ENCODE peak calls at places on chromosome 9, in nine cellular contexts. C is activated T-cell treated with anti-CD3 and anti-CD28 coated beads for 48 hours; T is NCI-H2227 treated with DMSO at 0.1 percent for 48 hours; D is NCI-H1092 treated with DMSO at 0.1 percent for 48 hours; U is SW 1271; B is astrocyte of the spinal cord; P is stimulated activated naive B cell treated with anti-CD40 and anti-IgM and Interleukin-4, amounts not matched to agents 10 μg/mL and 1 μg/mL and 100 μg/mL, for 72 hours; G is CD4-positive, alpha-beta memory T cell; K is B cell. M is an unnamed sample.

GRCh38 chr9:121499177-121499426 is 542 bp downstream of the GGTA1 start:
- DNase-seq in U (no peak), C (no peak), T (no peak), K (peak; percentile 21), B (no peak), P (no peak), G (no peak), D (no peak), M (no peak)

GRCh38 chr9:394347-395052 is 179.8 kb downstream of the DOCK8 start:
- DNase-seq in P (no peak), B (no peak), G (no peak), T (no peak), C (no peak), D (no peak), K (no peak), U (no peak), M (no peak)

GRCh38 chr9:125544988-125545651 is 161.9 kb downstream of the MAPKAP1 start:
- DNase-seq in K (no peak), P (no peak), B (peak; percentile 95), G (no peak), T (no peak), U (no peak), C (no peak), D (peak; percentile 69), M (no peak)

GRCh38 chr9:121627432-121627831 is 24.0 kb upstream of the DAB2IP start:
- DNase-seq in T (no peak), C (no peak), D (no peak), G (no peak), B (no peak), U (no peak), P (no peak), K (no peak), M (no peak)

GRCh38 chr9:133638076-133638475 is 1.9 kb downstream of the DBH start:
- DNase-seq in K (no peak), B (no peak), P (no peak), G (no peak), D (no peak), U (no peak), T (no peak), C (no peak), M (no peak)

GRCh38 chr9:130443456-130443801 is 1.3 kb upstream of the ASS1 start:
- DNase-seq in D (no peak), C (no peak), P (no peak), T (no peak), B (no peak), U (no peak), K (no peak), G (no peak), M (no peak)

GRCh38 chr9:135088348-135088978 is 995 bp downstream of the OLFM1 start:
- DNase-seq in C (no peak), K (no peak), D (no peak), B (no peak), U (no peak), P (no peak), G (no peak), T (no peak), M (no peak)

GRCh38 chr9:108125541-108125940 is 636.0 kb upstream of the KLF4 start:
- DNase-seq in T (no peak), G (no peak), D (no peak), B (no peak), K (no peak), C (no peak), U (no peak), P (no peak), M (no peak)

GRCh38 chr9:124040935-124041816 is 29.6 kb downstream of the LHX2 start:
- DNase-seq in P (peak; percentile 25), B (no peak), C (peak; percentile 48), G (no peak), U (no peak), T (no peak), D (peak; percentile 28), K (peak; percentile 69), M (no peak)

GRCh38 chr9:93576296-93577044 is at the start of gene PHF2:
- DNase-seq in K (peak; percentile 58), U (no peak), T (no peak), D (no peak), B (no peak), G (peak; percentile 49), P (no peak), C (peak; percentile 15), M (no peak)

GRCh38 chr9:34459941-34460340 is 1.3 kb downstream of the DNAI1 start:
- DNase-seq in D (no peak), C (no peak), K (no peak), U (no peak), T (no peak), P (no peak), B (no peak), G (no peak), M (no peak)

GRCh38 chr9:114098021-114098659 is 952 bp downstream of the KIF12 start:
- DNase-seq in K (peak; percentile 43), T (peak; percentile 9), D (no peak), U (no peak), B (no peak), C (peak; percentile 12), P (no peak), G (no peak), M (no peak)

GRCh38 chr9:107153336-107153735 is 129.7 kb upstream of the RAD23B start:
- DNase-seq in T (no peak), D (no peak), K (no peak), P (no peak), U (no peak), G (no peak), B (peak; percentile 23), C (no peak), M (no peak)

GRCh38 chr9:134396258-134396742 is 70.0 kb downstream of the RXRA start:
- DNase-seq in T (no peak), P (peak; percentile 81), U (no peak), G (peak; percentile 74), D (no peak), C (peak; percentile 55), K (peak; percentile 77), B (no peak), M (peak; percentile 90)

M was measured in cardiac septum.